ENCODE peak calls at places on chromosomes 1 and 21, in eight cellular contexts. L, R, Z, J, U, A, I and F are unnamed samples.

GRCh38 chr1:110556471-110556807 is 37.5 kb upstream of the KCNA10 start:
- DNase-seq in L (no peak), R (no peak), Z (peak), J (no peak), U (no peak), A (peak), I (no peak), F (no peak)

GRCh38 chr1:42730988-42731387 is 9.0 kb downstream of the CLDN19 start:
- DNase-seq in L (peak), R (no peak), Z (no peak), J (no peak), U (peak), A (no peak), I (peak), F (no peak)

GRCh38 chr1:172818841-172819527 is 160.1 kb downstream of the FASLG start:
- DNase-seq in L (peak), R (no peak), Z (no peak), J (no peak), U (no peak), A (no peak), I (no peak), F (no peak)

GRCh38 chr1:160407819-160408801 is 7.7 kb downstream of the VANGL2 start:
- DNase-seq in L (no peak), R (no peak), Z (no peak), J (no peak), U (no peak), A (no peak), I (peak), F (no peak)

GRCh38 chr1:53442297-53442696 is 16.9 kb upstream of the DMRTB1 start:
- DNase-seq in L (peak), R (no peak), Z (no peak), J (no peak), U (no peak), A (no peak), I (no peak), F (no peak)

GRCh38 chr1:214632091-214632490 is 29.1 kb downstream of the CENPF start:
- DNase-seq in L (no peak), R (no peak), Z (no peak), J (no peak), U (no peak), A (no peak), I (no peak), F (no peak)

GRCh38 chr1:78483903-78484302 is 6.9 kb upstream of the PTGFR start:
- DNase-seq in L (no peak), R (no peak), Z (no peak), J (no peak), U (peak), A (no peak), I (no peak), F (no peak)

GRCh38 chr1:22101199-22101598 is 41.7 kb downstream of the WNT4 start:
- DNase-seq in L (no peak), R (no peak), Z (no peak), J (no peak), U (no peak), A (no peak), I (no peak), F (no peak)

GRCh38 chr1:31372961-31373896 is at the start of gene FABP3:
- DNase-seq in L (no peak), R (peak), Z (peak), J (peak), U (peak), A (peak), I (peak), F (peak)

GRCh38 chr1:30172757-30173156 is 550.6 kb downstream of the MATN1 start:
- DNase-seq in L (no peak), R (no peak), Z (no peak), J (no peak), U (no peak), A (no peak), I (no peak), F (no peak)

GRCh38 chr21:22885079-22885478 is 1886.9 kb downstream of the NCAM2 start:
- DNase-seq in L (no peak), R (no peak), Z (no peak), J (no peak), U (no peak), A (no peak), I (no peak), F (no peak)

GRCh38 chr1:150836129-150836773 is 28.2 kb upstream of the CTSK start:
- DNase-seq in L (no peak), R (no peak), Z (no peak), J (no peak), U (peak), A (no peak), I (no peak), F (no peak)